ENCODE peak calls at places on chromosomes 16 and 17, in four cellular contexts. X is ovary, K is mucosa of gallbladder, P is right cardiac atrium. Y is an unnamed sample.

GRCh38 chr17:33551075-33551474 is 258.0 kb upstream of the ASIC2 start:
- DNase-seq in X (no peak), K (no peak), P (no peak), Y (no peak)

GRCh38 chr17:81859906-81860755 is at the start of gene P4HB:
- DNase-seq in X (peak), K (no peak), P (peak), Y (no peak)

GRCh38 chr16:21963887-21964286 is 10.7 kb downstream of the UQCRC2 start:
- DNase-seq in X (no peak), K (no peak), P (no peak), Y (no peak)

GRCh38 chr17:21039839-21040575 is 2.8 kb downstream of the USP22 start:
- DNase-seq in X (peak), K (no peak), P (no peak), Y (peak)

GRCh38 chr16:2867661-2867986 is 9.7 kb upstream of the PRSS22 start:
- DNase-seq in X (no peak), K (no peak), P (no peak), Y (no peak)

GRCh38 chr17:31373150-31374082 is 18.1 kb upstream of the RAB11FIP4 start:
- DNase-seq in X (no peak), K (peak), P (no peak), Y (no peak)

GRCh38 chr16:50908468-50908867 is 166.6 kb downstream of the CYLD start:
- DNase-seq in X (no peak), K (no peak), P (no peak), Y (no peak)

GRCh38 chr16:49548571-49548970 is 175.0 kb downstream of the C16orf78 start:
- DNase-seq in X (no peak), K (no peak), P (no peak), Y (no peak)

GRCh38 chr16:85316321-85316919 is 204.1 kb upstream of the CIBAR2 start:
- DNase-seq in X (no peak), K (peak), P (peak), Y (peak)

Y was measured in A549.